ENCODE peak calls at places on chromosomes 12 and 14, in six cellular contexts. F, B, V, T, H and O are unnamed samples.

GRCh38 chr12:49137476-49137875 is 6.3 kb upstream of the TUBA1B start:
- DNase-seq in F (no peak), B (no peak), V (no peak), T (no peak), H (no peak), O (no peak)

GRCh38 chr12:31408778-31409177 is 82.8 kb upstream of the SINHCAF start:
- DNase-seq in F (no peak), B (no peak), V (no peak), T (no peak), H (no peak), O (no peak)

GRCh38 chr14:69268223-69268622 is 8.3 kb downstream of the GALNT16 start:
- DNase-seq in F (no peak), B (no peak), V (no peak), T (no peak), H (no peak), O (no peak)

GRCh38 chr12:122851820-122852219 is 16.6 kb downstream of the HIP1R start:
- DNase-seq in F (no peak), B (no peak), V (no peak), T (no peak), H (no peak), O (no peak)

GRCh38 chr12:104669851-104670337 is 213.1 kb downstream of the CHST11 start:
- DNase-seq in F (peak; percentile 29), B (peak; percentile 53), V (no peak), T (no peak), H (no peak), O (peak; percentile 32)

GRCh38 chr12:64178122-64178521 is 44.0 kb downstream of the KICS2 start:
- DNase-seq in F (no peak), B (no peak), V (no peak), T (no peak), H (no peak), O (no peak)

GRCh38 chr12:26195250-26195640 is at the start of gene SSPN:
- DNase-seq in F (no peak), B (no peak), V (no peak), T (no peak), H (no peak), O (no peak)

GRCh38 chr12:107513184-107513583 is 172.4 kb upstream of the PWP1 start:
- DNase-seq in F (no peak), B (no peak), V (no peak), T (no peak), H (no peak), O (no peak)

GRCh38 chr12:63078911-63079310 is 72.1 kb downstream of the AVPR1A start:
- DNase-seq in F (no peak), B (no peak), V (no peak), T (no peak), H (no peak), O (no peak)

GRCh38 chr14:60632777-60633176 is 16.5 kb downstream of the SIX1 start:
- DNase-seq in F (no peak), B (peak; percentile 30), V (no peak), T (no peak), H (no peak), O (no peak)

GRCh38 chr14:31360919-31361662 is 59.3 kb downstream of the HEATR5A start:
- DNase-seq in F (no peak), B (no peak), V (no peak), T (no peak), H (no peak), O (no peak)

GRCh38 chr12:110582286-110583136 is 607 bp downstream of the PPTC7 start:
- DNase-seq in F (peak; percentile 35), B (no peak), V (no peak), T (peak; percentile 78), H (no peak), O (peak; percentile 43)

GRCh38 chr12:57695770-57696432 is 2.0 kb downstream of the OS9 start:
- DNase-seq in F (no peak), B (no peak), V (no peak), T (no peak), H (no peak), O (no peak)

GRCh38 chr12:57692500-57692899 is 1.4 kb upstream of the OS9 start:
- DNase-seq in F (no peak), B (no peak), V (no peak), T (no peak), H (no peak), O (no peak)

GRCh38 chr12:57694459-57695019 is 607 bp downstream of the OS9 start:
- DNase-seq in F (no peak), B (no peak), V (no peak), T (peak; percentile 54), H (no peak), O (no peak)

GRCh38 chr12:57693317-57693658 is 644 bp upstream of the OS9 start:
- DNase-seq in F (no peak), B (no peak), V (no peak), T (no peak), H (no peak), O (no peak)

DNA sequence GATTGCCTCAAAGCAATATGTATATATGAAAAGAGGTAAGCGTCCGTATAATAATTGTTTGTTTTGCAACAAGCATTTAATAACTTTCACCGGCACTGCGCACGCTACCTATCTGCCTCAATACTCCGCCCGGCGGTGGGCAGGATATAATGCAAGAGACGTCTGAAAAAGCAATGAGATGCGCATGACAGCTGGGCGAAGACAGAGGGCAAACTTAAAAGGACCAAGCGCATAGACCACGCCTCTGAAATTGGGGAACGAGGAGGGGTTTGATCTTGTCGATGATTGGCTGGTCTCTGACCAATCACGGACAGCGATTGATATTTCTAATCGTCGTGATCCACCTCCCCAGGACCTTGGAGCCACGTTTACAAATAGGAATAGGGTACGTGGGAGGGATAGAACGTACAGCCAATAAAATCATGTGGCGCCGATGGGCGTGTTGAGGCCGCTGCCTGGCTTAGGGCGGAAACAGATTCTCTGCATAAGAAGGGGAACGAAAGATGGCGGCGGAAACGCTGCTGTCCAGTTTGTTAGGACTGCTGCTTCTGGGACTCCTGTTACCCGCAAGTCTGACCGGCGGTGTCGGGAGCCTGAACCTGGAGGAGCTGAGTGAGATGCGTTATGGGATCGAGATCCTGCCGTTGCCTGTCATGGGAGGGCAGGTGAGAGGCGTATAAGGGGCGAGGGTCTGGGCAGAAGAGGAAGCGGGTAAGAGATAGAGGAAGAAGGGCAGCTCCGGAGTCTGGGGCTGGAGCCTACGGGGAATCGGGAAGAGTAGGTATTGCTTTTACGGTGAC is at the start of gene OS9:
- DNase-seq in F (peak; percentile 74), B (peak; percentile 100), V (peak; percentile 100), T (peak; percentile 99), H (peak; percentile 97), O (peak; percentile 74)
- TF ChIP-seq TAF1 in F (peak; percentile 86), B (peak; percentile 85), V (peak; percentile 86), T (peak; percentile 81), H (peak; percentile 92), O (peak; percentile 82)

DNA sequence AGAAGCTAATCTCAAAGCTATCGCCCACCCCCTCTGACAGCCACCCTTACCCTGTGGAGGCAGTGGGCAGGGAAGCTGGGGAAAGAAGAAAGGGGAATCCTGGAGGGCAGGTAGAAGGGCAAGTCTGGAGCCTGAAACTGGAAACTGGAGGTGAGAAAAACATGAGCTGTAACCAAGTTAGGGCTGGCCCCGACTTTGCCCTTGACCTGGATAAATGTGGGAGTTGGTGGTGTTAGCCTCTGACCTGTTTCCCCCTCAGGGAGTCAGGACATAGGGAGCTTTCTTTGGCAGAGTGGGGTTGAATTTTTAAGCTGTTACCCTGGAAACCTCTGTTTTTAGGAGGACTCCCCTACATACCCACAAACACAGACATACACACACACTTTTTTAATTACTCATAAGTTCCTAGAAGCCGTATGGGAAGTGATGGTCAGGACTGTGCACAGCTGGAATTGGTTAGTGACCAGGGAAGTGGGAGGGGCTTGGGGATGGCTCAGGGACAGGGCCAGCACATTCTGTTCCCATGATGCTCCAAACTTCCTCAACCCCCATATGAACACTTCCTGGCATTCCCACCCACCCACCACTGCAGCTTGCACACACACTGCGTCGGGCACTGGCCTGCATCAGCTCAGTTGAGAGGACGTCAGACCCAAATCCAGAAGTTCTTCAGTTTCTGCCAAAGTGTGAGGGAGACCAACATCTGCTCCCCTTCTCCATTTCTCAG is 5.0 kb upstream of the MMP19 start:
- DNase-seq in F (no peak), B (no peak), V (peak; percentile 26), T (peak; percentile 70), H (no peak), O (no peak)
- TF ChIP-seq POLR2AphosphoS5 in F (no peak), B (no peak), V (no peak), T (no peak), H (no peak), O (no peak)

GRCh38 chr14:104689620-104690265 is 325 bp downstream of the INF2 start:
- DNase-seq in F (no peak), B (no peak), V (no peak), T (peak; percentile 60), H (no peak), O (no peak)
- TF ChIP-seq POLR2A in F (no peak), B (peak; percentile 59), V (peak; percentile 50), T (no peak), H (no peak), O (no peak)

DNA sequence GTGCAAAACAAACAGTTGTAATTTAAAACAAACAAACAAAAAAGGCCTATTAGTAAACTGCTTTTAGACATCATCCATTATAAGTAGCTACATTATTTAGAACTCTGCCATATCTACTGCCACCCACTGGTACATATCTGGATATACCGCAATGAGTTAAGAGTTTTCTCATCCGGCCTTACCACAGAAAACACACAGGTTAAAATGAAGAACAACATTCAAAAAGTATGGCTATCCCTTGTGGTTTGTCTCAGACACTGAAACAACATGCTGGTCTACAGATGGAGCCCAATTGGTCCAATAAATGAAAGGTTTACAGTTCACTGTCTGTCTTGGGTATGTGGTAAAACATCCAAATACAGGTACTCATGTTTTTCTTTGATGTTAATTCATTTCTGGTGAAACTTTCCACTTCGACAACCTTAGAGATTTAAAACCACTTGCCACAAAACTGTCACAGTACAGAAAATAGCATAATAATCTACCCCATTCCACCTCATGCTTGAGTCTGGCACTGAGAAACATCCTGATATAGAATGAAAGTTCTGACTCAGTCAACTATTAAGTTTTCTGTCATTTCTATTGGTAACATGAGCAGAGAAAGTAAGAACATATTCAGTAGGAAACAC is 354.3 kb downstream of the CEP128 start:
- DNase-seq in F (peak; percentile 6), B (peak; percentile 89), V (peak; percentile 30), T (no peak), H (no peak), O (no peak)
- TF ChIP-seq TAF1 in F (no peak), B (no peak), V (no peak), T (no peak), H (no peak), O (no peak)

GRCh38 chr14:70642313-70643235 is 858 bp downstream of the TTC9 start:
- DNase-seq in F (peak; percentile 46), B (no peak), V (no peak), T (no peak), H (no peak), O (peak; percentile 60)
- TF ChIP-seq POLR2AphosphoS5 in F (no peak), B (peak; percentile 59), V (no peak), T (no peak), H (no peak), O (peak; percentile 65)

DNA sequence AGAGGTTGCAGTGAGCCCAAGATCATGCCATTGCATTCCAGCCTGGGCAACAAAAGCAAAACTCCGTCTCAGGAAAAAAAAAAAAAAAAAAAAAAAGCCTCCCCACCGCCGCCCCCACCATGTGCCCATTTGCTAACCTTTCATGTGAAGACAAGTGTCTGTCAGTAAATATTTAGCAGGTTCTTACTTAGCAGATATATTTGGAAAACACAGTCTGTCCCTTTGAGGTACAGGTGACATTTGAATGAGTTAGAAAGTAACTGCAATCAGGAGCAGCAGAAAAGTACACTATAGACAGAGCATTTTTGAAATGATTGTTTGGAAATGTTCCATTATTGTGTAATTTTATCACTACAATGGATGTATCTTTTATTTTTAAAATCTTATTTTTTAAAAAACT is 119.7 kb downstream of the FGD4 start:
- DNase-seq in F (no peak), B (no peak), V (no peak), T (no peak), H (no peak), O (no peak)
- TF ChIP-seq POLR2A in F (no peak), B (no peak), V (no peak), T (no peak), H (no peak), O (no peak)